ENCODE peak calls at places on chromosomes 11 and 22, in seven cellular contexts. One of them, this sample, is unnamed.

GRCh38 chr11:121996574-121996973 is 119.4 kb downstream of the BLID start:
- DNase-seq in ovary: no peak
- DNase-seq in adrenal gland: no peak
- DNase-seq in breast epithelium: no peak
- DNase-seq in heart left ventricle: no peak
- DNase-seq in H1: no peak
- DNase-seq in HCT116: no peak
- DNase-seq in this sample: no peak

GRCh38 chr11:125062196-125062930 is 742 bp upstream of the SLC37A2 start:
- DNase-seq in ovary: no peak
- DNase-seq in adrenal gland: no peak
- DNase-seq in breast epithelium: no peak
- DNase-seq in heart left ventricle: no peak
- DNase-seq in H1: no peak
- DNase-seq in HCT116: no peak
- DNase-seq in this sample: no peak

GRCh38 chr11:60280412-60280811 is at the start of gene MS4A4A:
- DNase-seq in ovary: no peak
- DNase-seq in adrenal gland: peak; percentile 59
- DNase-seq in breast epithelium: no peak
- DNase-seq in heart left ventricle: peak; percentile 34
- DNase-seq in H1: no peak
- DNase-seq in HCT116: no peak
- DNase-seq in this sample: no peak

GRCh38 chr11:9039863-9040262 is 36.1 kb upstream of the NRIP3 start:
- DNase-seq in ovary: no peak
- DNase-seq in adrenal gland: no peak
- DNase-seq in breast epithelium: no peak
- DNase-seq in heart left ventricle: no peak
- DNase-seq in H1: no peak
- DNase-seq in HCT116: no peak
- DNase-seq in this sample: no peak

GRCh38 chr22:37627545-37627944 is 11.9 kb upstream of the SH3BP1 start:
- DNase-seq in ovary: peak; percentile 20
- DNase-seq in adrenal gland: no peak
- DNase-seq in breast epithelium: no peak
- DNase-seq in heart left ventricle: peak; percentile 50
- DNase-seq in H1: no peak
- DNase-seq in HCT116: no peak
- DNase-seq in this sample: peak; percentile 26

GRCh38 chr22:50282361-50283144 is 12.4 kb upstream of the MAPK11 start:
- DNase-seq in ovary: no peak
- DNase-seq in adrenal gland: peak; percentile 92
- DNase-seq in breast epithelium: peak; percentile 91
- DNase-seq in heart left ventricle: no peak
- DNase-seq in H1: no peak
- DNase-seq in HCT116: peak; percentile 77
- DNase-seq in this sample: no peak

GRCh38 chr22:20451920-20452319 is 14.3 kb upstream of the SCARF2 start:
- DNase-seq in ovary: no peak
- DNase-seq in adrenal gland: no peak
- DNase-seq in breast epithelium: no peak
- DNase-seq in heart left ventricle: no peak
- DNase-seq in H1: no peak
- DNase-seq in HCT116: no peak
- DNase-seq in this sample: no peak

GRCh38 chr11:116885951-116886629 is 48.7 kb upstream of the APOA1 start:
- DNase-seq in ovary: no peak
- DNase-seq in adrenal gland: no peak
- DNase-seq in breast epithelium: no peak
- DNase-seq in heart left ventricle: no peak
- DNase-seq in H1: no peak
- DNase-seq in HCT116: no peak
- DNase-seq in this sample: no peak

GRCh38 chr22:50293441-50294318 is 13.8 kb downstream of the PLXNB2 start:
- DNase-seq in ovary: peak; percentile 75
- DNase-seq in adrenal gland: peak; percentile 65
- DNase-seq in breast epithelium: peak; percentile 78
- DNase-seq in heart left ventricle: peak; percentile 89
- DNase-seq in H1: no peak
- DNase-seq in HCT116: no peak
- DNase-seq in this sample: peak; percentile 93

GRCh38 chr11:19537803-19538453 is 174.7 kb upstream of the NAV2 start:
- DNase-seq in ovary: no peak
- DNase-seq in adrenal gland: no peak
- DNase-seq in breast epithelium: no peak
- DNase-seq in heart left ventricle: no peak
- DNase-seq in H1: no peak
- DNase-seq in HCT116: no peak
- DNase-seq in this sample: no peak

GRCh38 chr11:69018924-69019323 is 5.9 kb upstream of the MRGPRF start:
- DNase-seq in ovary: no peak
- DNase-seq in adrenal gland: no peak
- DNase-seq in breast epithelium: no peak
- DNase-seq in heart left ventricle: no peak
- DNase-seq in H1: no peak
- DNase-seq in HCT116: no peak
- DNase-seq in this sample: no peak

GRCh38 chr11:69024509-69024908 is 11.5 kb upstream of the MRGPRF start:
- DNase-seq in ovary: no peak
- DNase-seq in adrenal gland: no peak
- DNase-seq in breast epithelium: no peak
- DNase-seq in heart left ventricle: no peak
- DNase-seq in H1: no peak
- DNase-seq in HCT116: no peak
- DNase-seq in this sample: no peak

GRCh38 chr11:69017951-69018350 is 4.9 kb upstream of the MRGPRF start:
- DNase-seq in ovary: no peak
- DNase-seq in adrenal gland: no peak
- DNase-seq in breast epithelium: no peak
- DNase-seq in heart left ventricle: no peak
- DNase-seq in H1: no peak
- DNase-seq in HCT116: no peak
- DNase-seq in this sample: no peak

GRCh38 chr11:69027704-69028372 is 14.8 kb upstream of the MRGPRF start:
- DNase-seq in ovary: no peak
- DNase-seq in adrenal gland: no peak
- DNase-seq in breast epithelium: no peak
- DNase-seq in heart left ventricle: no peak
- DNase-seq in H1: no peak
- DNase-seq in HCT116: no peak
- DNase-seq in this sample: no peak

DNA sequence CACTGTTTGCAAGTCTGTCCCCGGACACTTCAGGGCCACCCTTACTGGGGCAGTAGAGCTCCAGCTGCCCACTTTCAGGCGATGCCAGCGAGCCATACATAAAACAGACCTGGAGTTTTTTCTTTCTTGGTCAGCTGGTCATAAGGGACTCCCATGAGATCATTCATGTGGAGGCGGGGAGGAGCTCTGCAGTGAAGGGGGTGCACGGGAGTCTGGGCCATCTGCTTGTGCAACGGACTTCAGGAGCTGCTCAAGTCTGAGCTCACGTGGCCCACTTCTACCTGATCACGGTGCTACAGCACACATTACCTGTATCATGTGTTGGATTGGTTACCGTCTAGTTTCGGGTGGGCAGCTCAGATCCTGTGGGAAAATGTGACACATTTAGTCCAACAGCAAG is 9.2 kb upstream of the MRGPRF start:
- DNase-seq in ovary: no peak
- DNase-seq in adrenal gland: no peak
- DNase-seq in breast epithelium: no peak
- DNase-seq in heart left ventricle: no peak
- DNase-seq in H1: no peak
- DNase-seq in HCT116: no peak
- DNase-seq in this sample: no peak
- H3K4me3 ChIP-seq in ovary: no peak overlapping the region
- H3K4me3 ChIP-seq in adrenal gland: no peak overlapping the region
- H3K4me3 ChIP-seq in breast epithelium: no peak overlapping the region
- H3K4me3 ChIP-seq in heart left ventricle: no peak overlapping the region
- H3K4me3 ChIP-seq in H1: no peak overlapping the region
- H3K4me3 ChIP-seq in HCT116: no peak overlapping the region
- H3K4me3 ChIP-seq in this sample: no peak overlapping the region

GRCh38 chr11:2699531-2700414 is at the start of gene KCNQ1OT1:
- DNase-seq in ovary: peak; percentile 89
- DNase-seq in adrenal gland: peak; percentile 93
- DNase-seq in breast epithelium: peak; percentile 91
- DNase-seq in heart left ventricle: peak; percentile 92
- DNase-seq in H1: peak; percentile 68
- DNase-seq in HCT116: peak; percentile 83
- DNase-seq in this sample: peak; percentile 93

GRCh38 chr11:2699185-2699530 is 636 bp downstream of the KCNQ1OT1 start:
- DNase-seq in ovary: no peak
- DNase-seq in adrenal gland: peak; percentile 16
- DNase-seq in breast epithelium: peak; percentile 54
- DNase-seq in heart left ventricle: no peak
- DNase-seq in H1: no peak
- DNase-seq in HCT116: no peak
- DNase-seq in this sample: peak; percentile 49

GRCh38 chr11:2701898-2702434 is 2.2 kb upstream of the KCNQ1OT1 start:
- DNase-seq in ovary: no peak
- DNase-seq in adrenal gland: no peak
- DNase-seq in breast epithelium: peak; percentile 20
- DNase-seq in heart left ventricle: no peak
- DNase-seq in H1: no peak
- DNase-seq in HCT116: no peak
- DNase-seq in this sample: no peak

GRCh38 chr11:2701230-2701629 is 1.4 kb upstream of the KCNQ1OT1 start:
- DNase-seq in ovary: no peak
- DNase-seq in adrenal gland: no peak
- DNase-seq in breast epithelium: no peak
- DNase-seq in heart left ventricle: no peak
- DNase-seq in H1: no peak
- DNase-seq in HCT116: no peak
- DNase-seq in this sample: peak; percentile 50

GRCh38 chr11:2700415-2701211 is 819 bp upstream of the KCNQ1OT1 start:
- DNase-seq in ovary: peak; percentile 71
- DNase-seq in adrenal gland: peak; percentile 62
- DNase-seq in breast epithelium: peak; percentile 76
- DNase-seq in heart left ventricle: peak; percentile 77
- DNase-seq in H1: no peak
- DNase-seq in HCT116: no peak
- DNase-seq in this sample: peak; percentile 81
- TF ChIP-seq POLR2A in ovary: no peak
- TF ChIP-seq POLR2A in adrenal gland: no peak
- TF ChIP-seq POLR2A in breast epithelium: peak; percentile 30
- TF ChIP-seq POLR2A in heart left ventricle: no peak
- TF ChIP-seq POLR2A in H1: no peak
- TF ChIP-seq POLR2A in HCT116: no peak
- TF ChIP-seq POLR2A in this sample: no peak

GRCh38 chr11:8017894-8018741 is 31.0 kb downstream of the EIF3F start:
- DNase-seq in ovary: no peak
- DNase-seq in adrenal gland: peak; percentile 47
- DNase-seq in breast epithelium: no peak
- DNase-seq in heart left ventricle: no peak
- DNase-seq in H1: no peak
- DNase-seq in HCT116: no peak
- DNase-seq in this sample: no peak
- H3K4me3 ChIP-seq in ovary: peak overlapping the region; percentile 79
- H3K4me3 ChIP-seq in adrenal gland: no peak overlapping the region
- H3K4me3 ChIP-seq in breast epithelium: peak overlapping the region; percentile 69
- H3K4me3 ChIP-seq in heart left ventricle: peak overlapping the region; percentile 68
- H3K4me3 ChIP-seq in H1: peak overlapping the region; percentile 68
- H3K4me3 ChIP-seq in HCT116: no peak overlapping the region
- H3K4me3 ChIP-seq in this sample: peak overlapping the region; percentile 51

DNA sequence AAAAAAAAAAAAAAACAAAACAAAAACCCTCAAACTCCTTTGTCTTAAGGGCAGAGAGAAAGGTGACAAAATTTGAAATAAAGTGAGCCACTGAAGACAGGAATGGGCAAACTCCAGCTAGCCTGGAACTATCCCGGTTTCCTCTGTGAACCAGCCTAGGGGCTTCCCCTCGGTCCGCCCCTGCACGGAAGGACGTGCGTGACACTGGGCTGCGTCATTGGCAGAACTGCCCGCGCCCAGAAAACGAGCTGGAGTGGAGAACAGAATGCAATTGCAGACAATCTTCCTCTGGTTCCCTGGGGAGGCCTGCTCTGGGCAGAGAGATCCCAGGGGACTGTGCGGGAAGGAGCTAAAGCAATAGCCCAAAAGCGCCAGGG is 628 bp downstream of the RAB38 start:
- DNase-seq in ovary: peak; percentile 58
- DNase-seq in adrenal gland: peak; percentile 86
- DNase-seq in breast epithelium: peak; percentile 55
- DNase-seq in heart left ventricle: peak; percentile 54
- DNase-seq in H1: peak; percentile 5
- DNase-seq in HCT116: peak; percentile 45
- DNase-seq in this sample: peak; percentile 47
- TF ChIP-seq POLR2A in ovary: no peak
- TF ChIP-seq POLR2A in adrenal gland: peak; percentile 78
- TF ChIP-seq POLR2A in breast epithelium: no peak
- TF ChIP-seq POLR2A in heart left ventricle: no peak
- TF ChIP-seq POLR2A in H1: no peak
- TF ChIP-seq POLR2A in HCT116: no peak
- TF ChIP-seq POLR2A in this sample: no peak

GRCh38 chr11:61963282-61964057 is 4.0 kb downstream of the FTH1 start:
- DNase-seq in ovary: no peak
- DNase-seq in adrenal gland: peak; percentile 52
- DNase-seq in breast epithelium: no peak
- DNase-seq in heart left ventricle: peak; percentile 34
- DNase-seq in H1: no peak
- DNase-seq in HCT116: no peak
- DNase-seq in this sample: peak; percentile 20
- H3K4me3 ChIP-seq in ovary: no peak overlapping the region
- H3K4me3 ChIP-seq in adrenal gland: no peak overlapping the region
- H3K4me3 ChIP-seq in breast epithelium: no peak overlapping the region
- H3K4me3 ChIP-seq in heart left ventricle: peak overlapping the region; percentile 74
- H3K4me3 ChIP-seq in H1: no peak overlapping the region
- H3K4me3 ChIP-seq in HCT116: no peak overlapping the region
- H3K4me3 ChIP-seq in this sample: no peak overlapping the region

DNA sequence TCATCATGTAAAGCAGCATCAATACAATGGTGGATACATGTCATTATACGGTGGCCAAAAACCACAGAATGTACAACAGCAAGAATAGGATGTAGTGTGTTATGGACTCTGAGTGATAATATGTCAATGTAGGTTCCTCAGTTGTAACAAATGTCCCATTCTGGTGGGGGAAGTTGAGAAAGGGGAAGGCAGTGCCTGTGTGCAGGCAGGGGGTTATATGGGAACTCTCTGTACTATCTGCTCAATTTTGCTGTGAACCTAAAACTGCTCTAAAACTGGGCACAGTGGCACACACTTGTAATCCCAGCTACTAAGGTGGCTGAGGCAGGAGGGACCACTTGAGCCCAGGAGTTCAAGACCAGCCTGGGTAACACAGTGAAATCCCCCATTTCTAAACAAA is 5.9 kb downstream of the CHKA start:
- DNase-seq in ovary: no peak
- DNase-seq in adrenal gland: no peak
- DNase-seq in breast epithelium: no peak
- DNase-seq in heart left ventricle: no peak
- DNase-seq in H1: no peak
- DNase-seq in HCT116: no peak
- DNase-seq in this sample: no peak
- TF ChIP-seq POLR2A in ovary: no peak
- TF ChIP-seq POLR2A in adrenal gland: no peak
- TF ChIP-seq POLR2A in breast epithelium: no peak
- TF ChIP-seq POLR2A in heart left ventricle: no peak
- TF ChIP-seq POLR2A in H1: no peak
- TF ChIP-seq POLR2A in HCT116: no peak
- TF ChIP-seq POLR2A in this sample: no peak

GRCh38 chr11:107017433-107018227 is 646 bp downstream of the GUCY1A2 start:
- DNase-seq in ovary: peak; percentile 40
- DNase-seq in adrenal gland: peak; percentile 27
- DNase-seq in breast epithelium: no peak
- DNase-seq in heart left ventricle: peak; percentile 64
- DNase-seq in H1: no peak
- DNase-seq in HCT116: no peak
- DNase-seq in this sample: peak; percentile 36
- H3K4me3 ChIP-seq in ovary: peak overlapping the region; percentile 49
- H3K4me3 ChIP-seq in adrenal gland: no peak overlapping the region
- H3K4me3 ChIP-seq in breast epithelium: peak overlapping the region; percentile 44
- H3K4me3 ChIP-seq in heart left ventricle: peak overlapping the region; percentile 53
- H3K4me3 ChIP-seq in H1: peak overlapping the region; percentile 58
- H3K4me3 ChIP-seq in HCT116: no peak overlapping the region
- H3K4me3 ChIP-seq in this sample: peak overlapping the region; percentile 29

This sample was measured in right lobe of liver.